ENCODE peak calls at places on chromosomes 6 and 20, in seven cellular contexts. A is AG04450; M is A549; T is CD8-positive, alpha-beta T cell; J is iPS DF 6.9; K is HL-60; I is SK-N-SH. U is an unnamed sample.

GRCh38 chr6:72624557-72625160 is 2.8 kb downstream of the KCNQ5 start:
- DNase-seq in J (no peak), I (peak), A (no peak), T (no peak), K (no peak), M (peak), U (no peak)

GRCh38 chr6:32933661-32934085 is 7.2 kb downstream of the HLA-DMB start:
- DNase-seq in J (peak), A (peak), M (peak), T (peak), K (no peak), I (peak), U (peak)

GRCh38 chr20:354298-354977 is 7.5 kb downstream of the NRSN2 start:
- DNase-seq in J (peak), T (peak), M (peak), K (no peak), I (peak), A (peak), U (peak)

GRCh38 chr6:26025894-26026832 is 61.1 kb upstream of the HFE start:
- DNase-seq in K (peak), M (peak), A (peak), I (peak), J (no peak), T (peak), U (peak)

GRCh38 chr6:141464490-141464889 is 668.2 kb upstream of the GJE1 start:
- DNase-seq in I (no peak), K (no peak), M (peak), J (no peak), T (no peak), A (no peak), U (no peak)

GRCh38 chr20:58603656-58604184 is 47.4 kb upstream of the STX16 start:
- DNase-seq in K (no peak), A (peak), T (no peak), J (no peak), M (no peak), I (no peak), U (no peak)

GRCh38 chr20:50848341-50848808 is 53.5 kb downstream of the BCAS4 start:
- DNase-seq in M (no peak), J (no peak), I (no peak), A (no peak), K (no peak), T (no peak), U (no peak)

GRCh38 chr20:31721408-31722332 is 998 bp downstream of the BCL2L1 start:
- DNase-seq in I (no peak), M (no peak), J (no peak), T (no peak), K (no peak), A (no peak), U (peak)

GRCh38 chr6:151044465-151045441 is 179.3 kb downstream of the MTHFD1L start:
- DNase-seq in J (no peak), T (no peak), M (peak), A (peak), K (no peak), I (peak), U (no peak)

GRCh38 chr20:3510110-3510509 is 39.3 kb downstream of the ATRN start:
- DNase-seq in K (no peak), J (no peak), T (no peak), A (no peak), M (no peak), I (no peak), U (no peak)

DNA sequence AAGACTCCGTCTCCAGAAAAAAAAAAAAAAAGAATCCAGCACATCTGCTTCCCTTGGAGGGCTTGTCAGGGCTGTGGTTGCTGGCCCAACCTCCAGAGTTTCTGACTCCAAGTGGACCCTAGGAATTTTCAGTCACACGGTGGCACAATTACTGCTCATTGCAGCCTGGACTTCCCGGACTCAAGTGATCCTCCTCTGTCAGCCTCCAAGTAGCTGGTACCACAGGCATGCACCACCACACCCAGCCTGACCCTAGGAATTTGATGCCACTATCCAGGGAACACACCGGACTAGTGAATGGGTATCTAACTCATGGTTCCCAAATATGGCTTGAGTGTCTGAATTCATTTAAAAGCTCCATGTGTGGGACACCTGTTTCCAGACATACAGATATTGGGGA is 9.8 kb upstream of the MAPRE1 start:
- DNase-seq in J (no peak), K (no peak), T (no peak), A (no peak), I (no peak), M (no peak), U (no peak)
- H3K27ac ChIP-seq in J (no peak), K (no peak), T (no peak), A (no peak), I (no peak), M (no peak), U (no peak)

DNA sequence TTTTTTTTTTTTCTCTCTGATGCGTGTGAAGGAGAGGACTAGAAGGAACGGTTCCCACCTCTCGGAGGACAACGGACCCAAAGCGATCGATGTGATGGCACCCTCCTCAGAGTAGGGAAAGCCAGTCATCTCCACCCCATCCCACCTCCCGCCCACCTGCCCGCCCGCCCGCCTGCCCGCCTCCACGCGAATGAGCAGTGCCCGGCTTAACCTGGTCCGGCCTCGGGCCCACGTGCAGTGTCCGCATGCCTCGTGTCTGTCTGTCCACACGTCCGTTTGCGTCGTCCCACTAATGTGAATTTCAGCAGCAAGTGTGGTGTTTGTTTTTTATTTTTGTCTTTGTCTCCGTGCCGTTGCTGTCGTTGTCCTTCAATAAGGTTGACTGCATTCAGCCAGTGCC is 42.1 kb upstream of the MYL9 start:
- DNase-seq in T (no peak), A (no peak), I (no peak), J (no peak), M (no peak), K (no peak), U (no peak)
- H3K27ac ChIP-seq in T (no peak), A (no peak), I (peak), J (no peak), M (no peak), K (no peak), U (no peak)

GRCh38 chr6:167547328-167547692 is 222.4 kb downstream of the TTLL2 start:
- DNase-seq in K (no peak), I (no peak), T (no peak), M (no peak), J (no peak), A (no peak), U (no peak)
- H3K27ac ChIP-seq in K (no peak), I (no peak), T (no peak), M (no peak), J (no peak), A (no peak), U (no peak)

GRCh38 chr20:1429143-1429728 is 36.4 kb upstream of the FKBP1A start:
- DNase-seq in K (no peak), I (no peak), A (no peak), T (no peak), M (no peak), J (no peak), U (no peak)
- H3K27ac ChIP-seq in K (no peak), I (no peak), A (no peak), T (no peak), M (no peak), J (no peak), U (no peak)

DNA sequence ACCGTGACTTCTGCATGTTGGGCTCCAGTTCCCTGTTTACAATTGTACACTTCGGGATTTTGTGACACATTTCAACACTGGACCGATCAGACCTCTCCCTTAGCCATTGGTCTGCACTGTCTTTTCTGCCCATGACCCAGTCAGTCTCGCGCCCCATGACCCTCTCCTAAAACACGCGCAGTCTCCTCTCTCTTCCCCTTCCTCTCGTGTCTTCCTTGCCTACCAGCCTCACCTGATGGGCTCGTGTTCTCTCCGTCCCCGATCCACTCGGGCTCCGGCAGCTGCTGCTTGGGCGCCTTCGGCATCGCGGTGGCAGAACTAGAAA is 520 bp upstream of the ABCF1 start:
- DNase-seq in J (no peak), M (no peak), I (peak), T (no peak), A (no peak), K (peak), U (no peak)
- H3K27ac ChIP-seq in J (no peak), M (peak), I (peak), T (peak), A (peak), K (peak), U (peak)

DNA sequence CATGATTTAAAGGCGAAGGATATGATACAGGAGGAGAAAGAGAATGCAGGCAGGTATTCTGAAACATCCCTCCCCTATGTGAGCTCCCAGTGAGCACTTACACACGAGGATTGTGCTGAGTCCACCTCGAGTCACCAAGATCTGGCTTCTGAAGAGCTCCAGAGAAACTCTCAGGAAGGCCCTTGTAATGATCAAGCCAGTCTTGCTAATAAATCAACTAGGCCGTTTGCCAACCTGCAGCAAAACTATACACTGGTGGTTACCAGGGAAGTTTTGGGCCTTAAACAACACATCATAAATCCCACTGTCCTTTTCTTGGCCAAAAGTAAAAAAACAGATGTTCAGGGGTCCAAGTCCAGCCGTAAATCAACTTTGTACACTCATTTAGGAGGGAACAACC is 79.2 kb downstream of the STXBP5 start:
- DNase-seq in A (no peak), M (no peak), J (no peak), T (no peak), I (no peak), K (no peak), U (no peak)
- H3K27ac ChIP-seq in A (no peak), M (no peak), J (no peak), T (no peak), I (peak), K (no peak), U (no peak)

GRCh38 chr20:49483706-49484101 is 1.2 kb upstream of the KCNB1 start:
- DNase-seq in M (no peak), K (no peak), J (no peak), T (no peak), I (peak), A (no peak), U (no peak)

GRCh38 chr20:49482621-49483017 is at the start of gene KCNB1:
- DNase-seq in I (peak), A (no peak), M (peak), K (no peak), J (peak), T (peak), U (no peak)

GRCh38 chr20:49481116-49481515 is 1.4 kb downstream of the KCNB1 start:
- DNase-seq in K (no peak), T (no peak), J (no peak), M (no peak), I (no peak), A (no peak), U (peak)

GRCh38 chr20:49483018-49483705 is 694 bp upstream of the KCNB1 start:
- DNase-seq in J (no peak), M (no peak), T (no peak), K (no peak), A (no peak), I (peak), U (no peak)

GRCh38 chr20:49482173-49482572 is 295 bp downstream of the KCNB1 start:
- DNase-seq in M (no peak), K (no peak), I (no peak), J (no peak), A (no peak), T (no peak), U (no peak)
- H3K27ac ChIP-seq in M (no peak), K (no peak), I (no peak), J (no peak), A (no peak), T (no peak), U (no peak)